ENCODE peak calls at places on chromosomes 2 and 18, in four cellular contexts. One of them, this sample, is unnamed.
A peak's percentile ranks its signal among the peaks of the same experiment; 100 is the strongest.

GRCh38 chr18:58314284-58314683 is 270.3 kb downstream of the NEDD4L start:
- DNase-seq in activated CD8-positive, alpha-beta memory T cell treated with anti-CD3 and anti-CD28 coated beads for 24 hours: no peak
- DNase-seq in NCI-H748 treated with DMSO at 0.1 percent for 48 hours: no peak
- DNase-seq in cardiac septum: no peak
- DNase-seq in this sample: no peak

GRCh38 chr2:106852103-106852502 is 33.9 kb downstream of the ST6GAL2 start:
- DNase-seq in activated CD8-positive, alpha-beta memory T cell treated with anti-CD3 and anti-CD28 coated beads for 24 hours: no peak
- DNase-seq in NCI-H748 treated with DMSO at 0.1 percent for 48 hours: no peak
- DNase-seq in cardiac septum: no peak
- DNase-seq in this sample: no peak

GRCh38 chr2:54866868-54867267 is 143.4 kb downstream of the EML6 start:
- DNase-seq in activated CD8-positive, alpha-beta memory T cell treated with anti-CD3 and anti-CD28 coated beads for 24 hours: no peak
- DNase-seq in NCI-H748 treated with DMSO at 0.1 percent for 48 hours: no peak
- DNase-seq in cardiac septum: no peak
- DNase-seq in this sample: no peak

GRCh38 chr2:101912545-101912944 is 79.2 kb upstream of the IL1R2 start:
- DNase-seq in activated CD8-positive, alpha-beta memory T cell treated with anti-CD3 and anti-CD28 coated beads for 24 hours: no peak
- DNase-seq in NCI-H748 treated with DMSO at 0.1 percent for 48 hours: no peak
- DNase-seq in cardiac septum: no peak
- DNase-seq in this sample: no peak

GRCh38 chr2:56333812-56334485 is 150.2 kb downstream of the CCDC85A start:
- DNase-seq in activated CD8-positive, alpha-beta memory T cell treated with anti-CD3 and anti-CD28 coated beads for 24 hours: no peak
- DNase-seq in NCI-H748 treated with DMSO at 0.1 percent for 48 hours: no peak
- DNase-seq in cardiac septum: no peak
- DNase-seq in this sample: no peak

GRCh38 chr18:13217466-13217961 is 1.0 kb upstream of the LDLRAD4 start:
- DNase-seq in activated CD8-positive, alpha-beta memory T cell treated with anti-CD3 and anti-CD28 coated beads for 24 hours: peak; percentile 85
- DNase-seq in NCI-H748 treated with DMSO at 0.1 percent for 48 hours: peak; percentile 63
- DNase-seq in cardiac septum: no peak
- DNase-seq in this sample: peak; percentile 19

GRCh38 chr18:8277270-8277669 is 332.0 kb upstream of the RAB12 start:
- DNase-seq in activated CD8-positive, alpha-beta memory T cell treated with anti-CD3 and anti-CD28 coated beads for 24 hours: no peak
- DNase-seq in NCI-H748 treated with DMSO at 0.1 percent for 48 hours: no peak
- DNase-seq in cardiac septum: no peak
- DNase-seq in this sample: no peak

GRCh38 chr2:239365782-239366435 is 34.9 kb downstream of the HDAC4 start:
- DNase-seq in activated CD8-positive, alpha-beta memory T cell treated with anti-CD3 and anti-CD28 coated beads for 24 hours: no peak
- DNase-seq in NCI-H748 treated with DMSO at 0.1 percent for 48 hours: no peak
- DNase-seq in cardiac septum: peak; percentile 33
- DNase-seq in this sample: no peak

GRCh38 chr18:79926715-79927596 is 24.5 kb downstream of the SLC66A2 start:
- DNase-seq in activated CD8-positive, alpha-beta memory T cell treated with anti-CD3 and anti-CD28 coated beads for 24 hours: no peak
- DNase-seq in NCI-H748 treated with DMSO at 0.1 percent for 48 hours: no peak
- DNase-seq in cardiac septum: peak; percentile 55
- DNase-seq in this sample: no peak

GRCh38 chr2:241500431-241500975 is 7.9 kb downstream of the STK25 start:
- DNase-seq in activated CD8-positive, alpha-beta memory T cell treated with anti-CD3 and anti-CD28 coated beads for 24 hours: no peak
- DNase-seq in NCI-H748 treated with DMSO at 0.1 percent for 48 hours: no peak
- DNase-seq in cardiac septum: no peak
- DNase-seq in this sample: no peak